ENCODE peak calls at places on chromosomes 7 and 10, in eight cellular contexts. One of them, this sample, is unnamed.

GRCh38 chr7:70725448-70725847 is 406.5 kb upstream of the GALNT17 start:
- DNase-seq in H1: no peak
- DNase-seq in Panc1: no peak
- DNase-seq in CD4-positive, alpha-beta memory T cell: no peak
- DNase-seq in HL-60: no peak
- DNase-seq in HCT116: no peak
- DNase-seq in fibroblast of lung: no peak
- DNase-seq in ascending aorta: no peak
- DNase-seq in this sample: no peak

GRCh38 chr7:106031271-106032029 is 68.4 kb downstream of the CDHR3 start:
- DNase-seq in H1: no peak
- DNase-seq in Panc1: no peak
- DNase-seq in CD4-positive, alpha-beta memory T cell: no peak
- DNase-seq in HL-60: no peak
- DNase-seq in HCT116: no peak
- DNase-seq in fibroblast of lung: peak; percentile 29
- DNase-seq in ascending aorta: no peak
- DNase-seq in this sample: no peak

GRCh38 chr10:131056091-131056490 is 255.4 kb downstream of the TCERG1L start:
- DNase-seq in H1: no peak
- DNase-seq in Panc1: no peak
- DNase-seq in CD4-positive, alpha-beta memory T cell: no peak
- DNase-seq in HL-60: no peak
- DNase-seq in HCT116: no peak
- DNase-seq in fibroblast of lung: no peak
- DNase-seq in ascending aorta: no peak
- DNase-seq in this sample: no peak

GRCh38 chr10:12513003-12513365 is 163.6 kb downstream of the CAMK1D start:
- DNase-seq in H1: no peak
- DNase-seq in Panc1: no peak
- DNase-seq in CD4-positive, alpha-beta memory T cell: no peak
- DNase-seq in HL-60: no peak
- DNase-seq in HCT116: no peak
- DNase-seq in fibroblast of lung: no peak
- DNase-seq in ascending aorta: no peak
- DNase-seq in this sample: no peak

GRCh38 chr7:133829336-133829897 is 297.7 kb upstream of the LRGUK start:
- DNase-seq in H1: no peak
- DNase-seq in Panc1: no peak
- DNase-seq in CD4-positive, alpha-beta memory T cell: no peak
- DNase-seq in HL-60: no peak
- DNase-seq in HCT116: no peak
- DNase-seq in fibroblast of lung: peak; percentile 85
- DNase-seq in ascending aorta: no peak
- DNase-seq in this sample: peak; percentile 13

GRCh38 chr10:102131286-102132170 is 1.3 kb upstream of the PPRC1 start:
- DNase-seq in H1: no peak
- DNase-seq in Panc1: no peak
- DNase-seq in CD4-positive, alpha-beta memory T cell: no peak
- DNase-seq in HL-60: no peak
- DNase-seq in HCT116: no peak
- DNase-seq in fibroblast of lung: peak; percentile 77
- DNase-seq in ascending aorta: no peak
- DNase-seq in this sample: peak; percentile 52

GRCh38 chr7:43823941-43824340 is 45.4 kb downstream of the MRPS24 start:
- DNase-seq in H1: no peak
- DNase-seq in Panc1: no peak
- DNase-seq in CD4-positive, alpha-beta memory T cell: no peak
- DNase-seq in HL-60: no peak
- DNase-seq in HCT116: no peak
- DNase-seq in fibroblast of lung: no peak
- DNase-seq in ascending aorta: no peak
- DNase-seq in this sample: no peak

GRCh38 chr7:129677796-129678195 is 66.3 kb downstream of the NRF1 start:
- DNase-seq in H1: no peak
- DNase-seq in Panc1: no peak
- DNase-seq in CD4-positive, alpha-beta memory T cell: no peak
- DNase-seq in HL-60: no peak
- DNase-seq in HCT116: no peak
- DNase-seq in fibroblast of lung: no peak
- DNase-seq in ascending aorta: no peak
- DNase-seq in this sample: no peak

GRCh38 chr7:953547-954327 is 743 bp downstream of the ADAP1 start:
- DNase-seq in H1: peak; percentile 74
- DNase-seq in Panc1: no peak
- DNase-seq in CD4-positive, alpha-beta memory T cell: no peak
- DNase-seq in HL-60: peak; percentile 85
- DNase-seq in HCT116: no peak
- DNase-seq in fibroblast of lung: peak; percentile 26
- DNase-seq in ascending aorta: no peak
- DNase-seq in this sample: no peak

GRCh38 chr7:47778153-47778661 is 170.1 kb downstream of the PKD1L1 start:
- DNase-seq in H1: no peak
- DNase-seq in Panc1: no peak
- DNase-seq in CD4-positive, alpha-beta memory T cell: no peak
- DNase-seq in HL-60: no peak
- DNase-seq in HCT116: no peak
- DNase-seq in fibroblast of lung: peak; percentile 67
- DNase-seq in ascending aorta: no peak
- DNase-seq in this sample: no peak

GRCh38 chr7:100865971-100866720 is 1.0 kb upstream of the TRIP6 start:
- DNase-seq in H1: no peak
- DNase-seq in Panc1: no peak
- DNase-seq in CD4-positive, alpha-beta memory T cell: no peak
- DNase-seq in HL-60: peak; percentile 70
- DNase-seq in HCT116: peak; percentile 55
- DNase-seq in fibroblast of lung: peak; percentile 36
- DNase-seq in ascending aorta: peak; percentile 58
- DNase-seq in this sample: no peak

GRCh38 chr7:30969604-30969970 is 5.8 kb downstream of the GHRHR start:
- DNase-seq in H1: no peak
- DNase-seq in Panc1: no peak
- DNase-seq in CD4-positive, alpha-beta memory T cell: no peak
- DNase-seq in HL-60: no peak
- DNase-seq in HCT116: no peak
- DNase-seq in fibroblast of lung: no peak
- DNase-seq in ascending aorta: no peak
- DNase-seq in this sample: no peak

GRCh38 chr7:140656548-140657515 is 15.9 kb upstream of the ADCK2 start:
- DNase-seq in H1: no peak
- DNase-seq in Panc1: no peak
- DNase-seq in CD4-positive, alpha-beta memory T cell: peak; percentile 28
- DNase-seq in HL-60: peak; percentile 86
- DNase-seq in HCT116: no peak
- DNase-seq in fibroblast of lung: no peak
- DNase-seq in ascending aorta: no peak
- DNase-seq in this sample: peak; percentile 67

GRCh38 chr10:25493122-25493893 is 318.5 kb downstream of the GPR158 start:
- DNase-seq in H1: no peak
- DNase-seq in Panc1: peak; percentile 30
- DNase-seq in CD4-positive, alpha-beta memory T cell: no peak
- DNase-seq in HL-60: no peak
- DNase-seq in HCT116: peak; percentile 50
- DNase-seq in fibroblast of lung: peak; percentile 97
- DNase-seq in ascending aorta: no peak
- DNase-seq in this sample: peak; percentile 58

GRCh38 chr7:132424821-132425739 is 151.2 kb downstream of the PLXNA4 start:
- DNase-seq in H1: peak; percentile 60
- DNase-seq in Panc1: no peak
- DNase-seq in CD4-positive, alpha-beta memory T cell: no peak
- DNase-seq in HL-60: no peak
- DNase-seq in HCT116: no peak
- DNase-seq in fibroblast of lung: no peak
- DNase-seq in ascending aorta: no peak
- DNase-seq in this sample: no peak

GRCh38 chr7:120856621-120857352 is 1.2 kb downstream of the TSPAN12 start:
- DNase-seq in H1: peak; percentile 79
- DNase-seq in Panc1: no peak
- DNase-seq in CD4-positive, alpha-beta memory T cell: peak; percentile 7
- DNase-seq in HL-60: no peak
- DNase-seq in HCT116: peak; percentile 29
- DNase-seq in fibroblast of lung: peak; percentile 9
- DNase-seq in ascending aorta: no peak
- DNase-seq in this sample: peak; percentile 24

GRCh38 chr10:1216576-1217236 is 160.5 kb downstream of the WDR37 start:
- DNase-seq in H1: no peak
- DNase-seq in Panc1: no peak
- DNase-seq in CD4-positive, alpha-beta memory T cell: no peak
- DNase-seq in HL-60: no peak
- DNase-seq in HCT116: no peak
- DNase-seq in fibroblast of lung: no peak
- DNase-seq in ascending aorta: no peak
- DNase-seq in this sample: no peak

GRCh38 chr10:80900661-80901060 is 363.0 kb downstream of the SH2D4B start:
- DNase-seq in H1: no peak
- DNase-seq in Panc1: no peak
- DNase-seq in CD4-positive, alpha-beta memory T cell: no peak
- DNase-seq in HL-60: no peak
- DNase-seq in HCT116: no peak
- DNase-seq in fibroblast of lung: no peak
- DNase-seq in ascending aorta: no peak
- DNase-seq in this sample: no peak

GRCh38 chr10:8418631-8419030 is 364.1 kb downstream of the GATA3 start:
- DNase-seq in H1: no peak
- DNase-seq in Panc1: no peak
- DNase-seq in CD4-positive, alpha-beta memory T cell: no peak
- DNase-seq in HL-60: no peak
- DNase-seq in HCT116: no peak
- DNase-seq in fibroblast of lung: peak; percentile 97
- DNase-seq in ascending aorta: no peak
- DNase-seq in this sample: no peak

GRCh38 chr10:77819210-77820140 is 107.1 kb downstream of the DLG5 start:
- DNase-seq in H1: no peak
- DNase-seq in Panc1: no peak
- DNase-seq in CD4-positive, alpha-beta memory T cell: no peak
- DNase-seq in HL-60: no peak
- DNase-seq in HCT116: no peak
- DNase-seq in fibroblast of lung: no peak
- DNase-seq in ascending aorta: no peak
- DNase-seq in this sample: no peak

GRCh38 chr7:2072798-2073197 is 159.9 kb downstream of the MAD1L1 start:
- DNase-seq in H1: no peak
- DNase-seq in Panc1: no peak
- DNase-seq in CD4-positive, alpha-beta memory T cell: no peak
- DNase-seq in HL-60: no peak
- DNase-seq in HCT116: no peak
- DNase-seq in fibroblast of lung: no peak
- DNase-seq in ascending aorta: no peak
- DNase-seq in this sample: no peak

DNA sequence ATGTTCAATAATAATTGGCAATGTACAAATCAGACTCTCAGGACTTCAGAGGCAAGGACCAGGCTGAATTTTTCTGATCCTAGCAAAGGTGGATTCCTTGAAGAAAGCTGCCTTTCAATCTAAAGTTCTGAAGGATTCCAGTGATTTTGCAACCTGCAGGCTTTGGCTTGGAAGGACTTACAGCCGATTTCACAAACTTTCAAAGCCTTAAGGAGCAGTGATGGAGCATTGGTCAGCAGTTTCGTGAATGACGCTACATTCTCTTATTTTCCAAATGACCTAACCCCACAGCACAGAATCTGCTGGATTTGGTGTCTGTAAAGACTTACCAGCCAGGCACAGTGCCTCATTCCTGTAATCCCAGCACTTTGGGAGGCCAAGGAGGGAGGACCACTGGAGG is 167.5 kb downstream of the ARHGAP12 start:
- DNase-seq in H1: no peak
- DNase-seq in Panc1: no peak
- DNase-seq in CD4-positive, alpha-beta memory T cell: no peak
- DNase-seq in HL-60: no peak
- DNase-seq in HCT116: no peak
- DNase-seq in fibroblast of lung: no peak
- DNase-seq in ascending aorta: no peak
- DNase-seq in this sample: no peak
- H3K27ac ChIP-seq in H1: no peak overlapping the region
- H3K27ac ChIP-seq in Panc1: peak overlapping the region; percentile 90
- H3K27ac ChIP-seq in CD4-positive, alpha-beta memory T cell: peak overlapping the region; percentile 71
- H3K27ac ChIP-seq in HL-60: no peak overlapping the region
- H3K27ac ChIP-seq in HCT116: no peak overlapping the region
- H3K27ac ChIP-seq in fibroblast of lung: peak overlapping the region; percentile 73
- H3K27ac ChIP-seq in ascending aorta: peak overlapping the region; percentile 98
- H3K27ac ChIP-seq in this sample: no peak overlapping the region

GRCh38 chr10:127195041-127195506 is 1.3 kb downstream of the INSYN2A start:
- DNase-seq in H1: peak; percentile 67
- DNase-seq in Panc1: no peak
- DNase-seq in CD4-positive, alpha-beta memory T cell: no peak
- DNase-seq in HL-60: no peak
- DNase-seq in HCT116: no peak
- DNase-seq in fibroblast of lung: peak; percentile 31
- DNase-seq in ascending aorta: no peak
- DNase-seq in this sample: no peak
- H3K4me3 ChIP-seq in H1: peak overlapping the region; percentile 47
- H3K4me3 ChIP-seq in Panc1: peak overlapping the region; percentile 46
- H3K4me3 ChIP-seq in CD4-positive, alpha-beta memory T cell: no peak overlapping the region
- H3K4me3 ChIP-seq in HL-60: no peak overlapping the region
- H3K4me3 ChIP-seq in HCT116: no peak overlapping the region
- H3K4me3 ChIP-seq in fibroblast of lung: peak overlapping the region; percentile 60
- H3K4me3 ChIP-seq in ascending aorta: peak overlapping the region; percentile 67
- H3K4me3 ChIP-seq in this sample: peak overlapping the region; percentile 54

DNA sequence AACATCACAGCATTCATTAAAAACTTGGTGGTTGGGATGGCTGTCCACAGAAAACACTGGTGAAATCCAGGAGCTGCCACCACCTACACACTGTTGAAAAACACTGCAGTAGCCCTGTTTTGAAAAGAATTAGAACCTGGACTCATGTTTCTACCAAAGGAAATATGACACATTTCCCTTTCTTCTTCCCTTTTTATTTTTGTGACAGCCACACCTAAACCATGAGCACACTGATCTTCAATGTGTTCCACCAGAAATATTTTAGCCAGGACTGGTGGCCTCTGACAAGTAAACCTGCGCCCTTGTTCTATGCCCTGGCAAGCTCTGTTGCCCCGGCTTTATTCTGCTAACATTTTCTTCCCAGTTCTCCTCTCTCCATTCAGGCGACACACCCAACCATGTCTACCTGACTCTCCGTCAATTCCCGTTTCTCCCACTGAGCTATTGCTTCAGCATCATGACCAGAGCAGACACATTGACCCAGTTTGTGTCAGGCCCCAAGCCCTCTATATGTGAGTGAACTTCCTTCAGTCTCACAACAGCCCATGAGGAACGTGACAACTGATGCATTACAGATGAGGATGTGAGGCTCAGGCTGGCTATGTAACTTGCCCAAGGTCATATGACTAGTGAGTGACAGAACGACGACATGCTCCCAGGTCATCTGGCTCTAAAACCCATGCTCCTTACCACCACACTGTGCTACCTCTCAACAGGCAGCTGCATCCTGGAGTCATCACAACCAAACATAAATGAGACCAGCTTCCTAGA is 3.5 kb downstream of the TMEM140 start:
- DNase-seq in H1: no peak
- DNase-seq in Panc1: no peak
- DNase-seq in CD4-positive, alpha-beta memory T cell: no peak
- DNase-seq in HL-60: peak; percentile 29
- DNase-seq in HCT116: no peak
- DNase-seq in fibroblast of lung: no peak
- DNase-seq in ascending aorta: no peak
- DNase-seq in this sample: no peak
- H3K27me3 ChIP-seq in H1: no peaks in the 10 kb centered on the region
- H3K27me3 ChIP-seq in Panc1: no peaks in the 10 kb centered on the region
- H3K27me3 ChIP-seq in CD4-positive, alpha-beta memory T cell: no peaks in the 10 kb centered on the region
- H3K27me3 ChIP-seq in HL-60: no peaks in the 10 kb centered on the region
- H3K27me3 ChIP-seq in HCT116: no peaks in the 10 kb centered on the region
- H3K27me3 ChIP-seq in fibroblast of lung: no peaks in the 10 kb centered on the region
- H3K27me3 ChIP-seq in ascending aorta: no peaks in the 10 kb centered on the region
- H3K27me3 ChIP-seq in this sample: no peaks in the 10 kb centered on the region

GRCh38 chr7:116740758-116741462 is 68.9 kb downstream of the MET start:
- DNase-seq in H1: no peak
- DNase-seq in Panc1: no peak
- DNase-seq in CD4-positive, alpha-beta memory T cell: no peak
- DNase-seq in HL-60: no peak
- DNase-seq in HCT116: no peak
- DNase-seq in fibroblast of lung: peak; percentile 18
- DNase-seq in ascending aorta: no peak
- DNase-seq in this sample: no peak
- H3K27ac ChIP-seq in H1: no peak overlapping the region
- H3K27ac ChIP-seq in Panc1: no peak overlapping the region
- H3K27ac ChIP-seq in CD4-positive, alpha-beta memory T cell: no peak overlapping the region
- H3K27ac ChIP-seq in HL-60: no peak overlapping the region
- H3K27ac ChIP-seq in HCT116: no peak overlapping the region
- H3K27ac ChIP-seq in fibroblast of lung: no peak overlapping the region
- H3K27ac ChIP-seq in ascending aorta: no peak overlapping the region
- H3K27ac ChIP-seq in this sample: no peak overlapping the region